ENCODE peak calls at places on chromosomes 4 and X, in eight cellular contexts. One of them, this sample, is unnamed.

GRCh38 chr4:147360301-147360700 is 120.6 kb upstream of the EDNRA start:
- DNase-seq in upper lobe of right lung: no peak
- DNase-seq in Calu3: no peak
- DNase-seq in mammary epithelial cell: peak; percentile 74
- DNase-seq in fibroblast of gingiva: peak; percentile 81
- DNase-seq in heart left ventricle: no peak
- DNase-seq in activated T-cell treated with anti-CD3 and anti-CD28 coated beads, Interleukin-2, amount 50 U/mL, for 72 hours: no peak
- DNase-seq in ureter: no peak
- DNase-seq in this sample: no peak

GRCh38 chr4:54384563-54384962 is 155.5 kb downstream of the PDGFRA start:
- DNase-seq in upper lobe of right lung: no peak
- DNase-seq in Calu3: peak; percentile 15
- DNase-seq in mammary epithelial cell: peak; percentile 14
- DNase-seq in fibroblast of gingiva: no peak
- DNase-seq in heart left ventricle: no peak
- DNase-seq in activated T-cell treated with anti-CD3 and anti-CD28 coated beads, Interleukin-2, amount 50 U/mL, for 72 hours: peak; percentile 12
- DNase-seq in ureter: peak; percentile 55
- DNase-seq in this sample: peak; percentile 64

GRCh38 chr4:87213425-87213824 is 7.0 kb downstream of the KLHL8 start:
- DNase-seq in upper lobe of right lung: no peak
- DNase-seq in Calu3: no peak
- DNase-seq in mammary epithelial cell: no peak
- DNase-seq in fibroblast of gingiva: peak; percentile 72
- DNase-seq in heart left ventricle: no peak
- DNase-seq in activated T-cell treated with anti-CD3 and anti-CD28 coated beads, Interleukin-2, amount 50 U/mL, for 72 hours: no peak
- DNase-seq in ureter: no peak
- DNase-seq in this sample: no peak

GRCh38 chr4:104907074-104907649 is 239.5 kb upstream of the TET2 start:
- DNase-seq in upper lobe of right lung: no peak
- DNase-seq in Calu3: no peak
- DNase-seq in mammary epithelial cell: no peak
- DNase-seq in fibroblast of gingiva: no peak
- DNase-seq in heart left ventricle: no peak
- DNase-seq in activated T-cell treated with anti-CD3 and anti-CD28 coated beads, Interleukin-2, amount 50 U/mL, for 72 hours: no peak
- DNase-seq in ureter: no peak
- DNase-seq in this sample: no peak

GRCh38 chr4:136484996-136485395 is 1047.3 kb downstream of the PCDH18 start:
- DNase-seq in upper lobe of right lung: no peak
- DNase-seq in Calu3: no peak
- DNase-seq in mammary epithelial cell: no peak
- DNase-seq in fibroblast of gingiva: no peak
- DNase-seq in heart left ventricle: no peak
- DNase-seq in activated T-cell treated with anti-CD3 and anti-CD28 coated beads, Interleukin-2, amount 50 U/mL, for 72 hours: no peak
- DNase-seq in ureter: no peak
- DNase-seq in this sample: peak; percentile 50

GRCh38 chr4:48748949-48749596 is 31.0 kb downstream of the FRYL start:
- DNase-seq in upper lobe of right lung: no peak
- DNase-seq in Calu3: no peak
- DNase-seq in mammary epithelial cell: no peak
- DNase-seq in fibroblast of gingiva: no peak
- DNase-seq in heart left ventricle: no peak
- DNase-seq in activated T-cell treated with anti-CD3 and anti-CD28 coated beads, Interleukin-2, amount 50 U/mL, for 72 hours: no peak
- DNase-seq in ureter: no peak
- DNase-seq in this sample: peak; percentile 35

GRCh38 chr4:24583451-24584174 is 741 bp downstream of the DHX15 start:
- DNase-seq in upper lobe of right lung: peak; percentile 78
- DNase-seq in Calu3: peak; percentile 61
- DNase-seq in mammary epithelial cell: peak; percentile 72
- DNase-seq in fibroblast of gingiva: peak; percentile 48
- DNase-seq in heart left ventricle: peak; percentile 71
- DNase-seq in activated T-cell treated with anti-CD3 and anti-CD28 coated beads, Interleukin-2, amount 50 U/mL, for 72 hours: peak; percentile 57
- DNase-seq in ureter: peak; percentile 62
- DNase-seq in this sample: peak; percentile 92

GRCh38 chr4:38179690-38180299 is 219.6 kb downstream of the PTTG2 start:
- DNase-seq in upper lobe of right lung: peak; percentile 68
- DNase-seq in Calu3: peak; percentile 73
- DNase-seq in mammary epithelial cell: peak; percentile 74
- DNase-seq in fibroblast of gingiva: peak; percentile 39
- DNase-seq in heart left ventricle: peak; percentile 68
- DNase-seq in activated T-cell treated with anti-CD3 and anti-CD28 coated beads, Interleukin-2, amount 50 U/mL, for 72 hours: peak; percentile 67
- DNase-seq in ureter: peak; percentile 86
- DNase-seq in this sample: peak; percentile 88

GRCh38 chrX:97057349-97057909 is 173.7 kb downstream of the RPA4 start:
- DNase-seq in upper lobe of right lung: no peak
- DNase-seq in Calu3: peak; percentile 19
- DNase-seq in mammary epithelial cell: no peak
- DNase-seq in fibroblast of gingiva: no peak
- DNase-seq in heart left ventricle: no peak
- DNase-seq in activated T-cell treated with anti-CD3 and anti-CD28 coated beads, Interleukin-2, amount 50 U/mL, for 72 hours: no peak
- DNase-seq in ureter: no peak
- DNase-seq in this sample: peak; percentile 85

GRCh38 chr4:139665690-139666529 is at the start of gene MGST2:
- DNase-seq in upper lobe of right lung: peak; percentile 86
- DNase-seq in Calu3: peak; percentile 46
- DNase-seq in mammary epithelial cell: peak; percentile 61
- DNase-seq in fibroblast of gingiva: peak; percentile 62
- DNase-seq in heart left ventricle: peak; percentile 83
- DNase-seq in activated T-cell treated with anti-CD3 and anti-CD28 coated beads, Interleukin-2, amount 50 U/mL, for 72 hours: peak; percentile 50
- DNase-seq in ureter: peak; percentile 85
- DNase-seq in this sample: peak; percentile 87

GRCh38 chrX:10677490-10677889 is 57.1 kb upstream of the MID1 start:
- DNase-seq in upper lobe of right lung: no peak
- DNase-seq in Calu3: no peak
- DNase-seq in mammary epithelial cell: no peak
- DNase-seq in fibroblast of gingiva: peak; percentile 2
- DNase-seq in heart left ventricle: no peak
- DNase-seq in activated T-cell treated with anti-CD3 and anti-CD28 coated beads, Interleukin-2, amount 50 U/mL, for 72 hours: no peak
- DNase-seq in ureter: no peak
- DNase-seq in this sample: no peak

GRCh38 chr4:40525811-40526598 is 103.7 kb downstream of the RBM47 start:
- DNase-seq in upper lobe of right lung: no peak
- DNase-seq in Calu3: no peak
- DNase-seq in mammary epithelial cell: peak; percentile 54
- DNase-seq in fibroblast of gingiva: peak; percentile 88
- DNase-seq in heart left ventricle: peak; percentile 25
- DNase-seq in activated T-cell treated with anti-CD3 and anti-CD28 coated beads, Interleukin-2, amount 50 U/mL, for 72 hours: no peak
- DNase-seq in ureter: no peak
- DNase-seq in this sample: peak; percentile 27

This sample was measured in DMS53.